ENCODE peak calls at places on chromosomes 6 and 20, in four cellular contexts. H is WTC11, C is SK-N-SH, S is H1. L is an unnamed sample.

GRCh38 chr6:39339557-39340555 is 17.4 kb upstream of the KCNK16 start:
- DNase-seq in H (no peak), C (no peak), S (no peak), L (no peak)

GRCh38 chr20:11585752-11586352 is 331.8 kb upstream of the BTBD3 start:
- DNase-seq in H (no peak), C (no peak), S (no peak), L (no peak)

GRCh38 chr6:36694616-36695015 is 3.0 kb upstream of the RAB44 start:
- DNase-seq in H (no peak), C (no peak), S (no peak), L (no peak)

GRCh38 chr20:4946585-4947378 is 54.5 kb downstream of the SLC23A2 start:
- DNase-seq in H (no peak), C (no peak), S (no peak), L (no peak)

GRCh38 chr6:170393807-170394399 is 87.3 kb downstream of the FAM120B start:
- DNase-seq in H (no peak), C (no peak), S (no peak), L (no peak)

GRCh38 chr20:63502671-63503172 is 3.8 kb upstream of the EEF1A2 start:
- DNase-seq in H (no peak), C (peak; percentile 92), S (no peak), L (no peak)

GRCh38 chr6:156190270-156190669 is 586.9 kb upstream of the ARID1B start:
- DNase-seq in H (no peak), C (no peak), S (no peak), L (no peak)

GRCh38 chr6:136148051-136148450 is 102.1 kb downstream of the MTFR2 start:
- DNase-seq in H (no peak), C (no peak), S (no peak), L (no peak)

GRCh38 chr20:1323256-1323655 is 5.7 kb downstream of the SDCBP2 start:
- DNase-seq in H (no peak), C (no peak), S (no peak), L (no peak)

GRCh38 chr6:150697515-150697914 is 97.8 kb downstream of the PLEKHG1 start:
- DNase-seq in H (no peak), C (no peak), S (no peak), L (no peak)

GRCh38 chr6:35664945-35665344 is 23.8 kb downstream of the FKBP5 start:
- DNase-seq in H (no peak), C (no peak), S (no peak), L (no peak)

GRCh38 chr6:116847234-116847633 is 18.4 kb upstream of the GPRC6A start:
- DNase-seq in H (no peak), C (peak; percentile 23), S (no peak), L (peak; percentile 17)

GRCh38 chr6:165571721-165572132 is 91.3 kb downstream of the PDE10A start:
- DNase-seq in H (no peak), C (no peak), S (no peak), L (no peak)

GRCh38 chr6:80938131-80938530 is 814.4 kb downstream of the TENT5A start:
- DNase-seq in H (no peak), C (no peak), S (no peak), L (no peak)

GRCh38 chr6:28758046-28758817 is 165.6 kb downstream of the TRIM27 start:
- DNase-seq in H (peak; percentile 83), C (no peak), S (peak; percentile 77), L (peak; percentile 70)

GRCh38 chr6:159416891-159417540 is 247.8 kb downstream of the FNDC1 start:
- DNase-seq in H (no peak), C (no peak), S (no peak), L (no peak)

GRCh38 chr6:149084026-149084425 is 233.5 kb upstream of the TAB2 start:
- DNase-seq in H (no peak), C (no peak), S (no peak), L (no peak)

GRCh38 chr20:41457173-41457857 is 90.7 kb upstream of the EMILIN3 start:
- DNase-seq in H (no peak), C (no peak), S (no peak), L (no peak)

GRCh38 chr20:13286600-13286999 is 65.5 kb downstream of the ISM1 start:
- DNase-seq in H (no peak), C (no peak), S (no peak), L (no peak)

GRCh38 chr6:18405477-18406293 is 18.5 kb downstream of the RNF144B start:
- DNase-seq in H (no peak), C (no peak), S (no peak), L (no peak)

GRCh38 chr6:40163924-40164323 is 229.7 kb upstream of the MOCS1 start:
- DNase-seq in H (no peak), C (no peak), S (no peak), L (no peak)

GRCh38 chr20:52493177-52493711 is 301.7 kb upstream of the ZFP64 start:
- DNase-seq in H (no peak), C (no peak), S (no peak), L (no peak)

GRCh38 chr6:33843696-33844121 is 39.9 kb upstream of the MLN start:
- DNase-seq in H (no peak), C (no peak), S (no peak), L (peak; percentile 41)

GRCh38 chr20:22520381-22520780 is 64.0 kb downstream of the FOXA2 start:
- DNase-seq in H (no peak), C (no peak), S (no peak), L (no peak)

GRCh38 chr6:80197474-80197873 is 91.0 kb downstream of the BCKDHB start:
- DNase-seq in H (no peak), C (no peak), S (no peak), L (no peak)

GRCh38 chr6:52304917-52305316 is 20.4 kb upstream of the MCM3 start:
- DNase-seq in H (no peak), C (no peak), S (no peak), L (no peak)

GRCh38 chr6:81023007-81023582 is 729.4 kb downstream of the TENT5A start:
- DNase-seq in H (no peak), C (no peak), S (no peak), L (no peak)

GRCh38 chr20:11852801-11853200 is 64.9 kb upstream of the BTBD3 start:
- DNase-seq in H (no peak), C (no peak), S (no peak), L (no peak)

GRCh38 chr20:23721962-23722361 is 28.8 kb downstream of the CST1 start:
- DNase-seq in H (no peak), C (no peak), S (no peak), L (no peak)

GRCh38 chr6:4344317-4344899 is 209.0 kb upstream of the ECI2 start:
- DNase-seq in H (no peak), C (no peak), S (no peak), L (no peak)

GRCh38 chr20:62350098-62350628 is 16.9 kb downstream of the LAMA5 start:
- DNase-seq in H (no peak), C (no peak), S (no peak), L (no peak)

GRCh38 chr6:3614918-3615317 is 136.6 kb downstream of the PXDC1 start:
- DNase-seq in H (no peak), C (no peak), S (no peak), L (no peak)

GRCh38 chr20:16530201-16530681 is 43.0 kb downstream of the KIF16B start:
- DNase-seq in H (no peak), C (no peak), S (no peak), L (no peak)

GRCh38 chr20:62765021-62765420 is 31.3 kb upstream of the MRGBP start:
- DNase-seq in H (no peak), C (no peak), S (no peak), L (no peak)

GRCh38 chr6:160221918-160222317 is 36.7 kb downstream of the SLC22A2 start:
- DNase-seq in H (no peak), C (no peak), S (no peak), L (no peak)

GRCh38 chr6:44388876-44389275 is 1.4 kb downstream of the CDC5L start:
- DNase-seq in H (no peak), C (no peak), S (no peak), L (no peak)

GRCh38 chr6:44386364-44386928 is 1.1 kb upstream of the CDC5L start:
- DNase-seq in H (no peak), C (peak; percentile 21), S (no peak), L (no peak)

GRCh38 chr6:44388135-44388487 is 605 bp downstream of the CDC5L start:
- DNase-seq in H (no peak), C (peak; percentile 36), S (no peak), L (no peak)

GRCh38 chr6:44387346-44388134 is at the start of gene CDC5L:
- DNase-seq in H (peak; percentile 88), C (peak; percentile 93), S (peak; percentile 85), L (peak; percentile 98)

GRCh38 chr6:44386929-44387345 is 569 bp upstream of the CDC5L start:
- DNase-seq in H (no peak), C (peak; percentile 59), S (no peak), L (peak; percentile 47)
- TF ChIP-seq TEAD4 in H (no peak), C (no peak), S (no peak), L (no peak)

GRCh38 chr6:105522626-105523322 is 119.9 kb upstream of the PREP start:
- DNase-seq in H (no peak), C (no peak), S (no peak), L (peak; percentile 19)

GRCh38 chr6:105526198-105526872 is 123.5 kb upstream of the PREP start:
- DNase-seq in H (no peak), C (no peak), S (no peak), L (no peak)
- TF ChIP-seq USF2 in H (no peak), C (no peak), S (no peak), L (no peak)

GRCh38 chr20:45347297-45347935 is 808 bp downstream of the SDC4 start:
- DNase-seq in H (no peak), C (peak; percentile 24), S (no peak), L (no peak)

GRCh38 chr20:45350217-45350616 is 2.0 kb upstream of the SDC4 start:
- DNase-seq in H (no peak), C (no peak), S (no peak), L (no peak)

GRCh38 chr20:45346851-45347250 is 1.4 kb downstream of the SDC4 start:
- DNase-seq in H (no peak), C (no peak), S (no peak), L (no peak)

GRCh38 chr20:45346291-45346718 is 1.9 kb downstream of the SDC4 start:
- DNase-seq in H (no peak), C (no peak), S (no peak), L (no peak)

DNA sequence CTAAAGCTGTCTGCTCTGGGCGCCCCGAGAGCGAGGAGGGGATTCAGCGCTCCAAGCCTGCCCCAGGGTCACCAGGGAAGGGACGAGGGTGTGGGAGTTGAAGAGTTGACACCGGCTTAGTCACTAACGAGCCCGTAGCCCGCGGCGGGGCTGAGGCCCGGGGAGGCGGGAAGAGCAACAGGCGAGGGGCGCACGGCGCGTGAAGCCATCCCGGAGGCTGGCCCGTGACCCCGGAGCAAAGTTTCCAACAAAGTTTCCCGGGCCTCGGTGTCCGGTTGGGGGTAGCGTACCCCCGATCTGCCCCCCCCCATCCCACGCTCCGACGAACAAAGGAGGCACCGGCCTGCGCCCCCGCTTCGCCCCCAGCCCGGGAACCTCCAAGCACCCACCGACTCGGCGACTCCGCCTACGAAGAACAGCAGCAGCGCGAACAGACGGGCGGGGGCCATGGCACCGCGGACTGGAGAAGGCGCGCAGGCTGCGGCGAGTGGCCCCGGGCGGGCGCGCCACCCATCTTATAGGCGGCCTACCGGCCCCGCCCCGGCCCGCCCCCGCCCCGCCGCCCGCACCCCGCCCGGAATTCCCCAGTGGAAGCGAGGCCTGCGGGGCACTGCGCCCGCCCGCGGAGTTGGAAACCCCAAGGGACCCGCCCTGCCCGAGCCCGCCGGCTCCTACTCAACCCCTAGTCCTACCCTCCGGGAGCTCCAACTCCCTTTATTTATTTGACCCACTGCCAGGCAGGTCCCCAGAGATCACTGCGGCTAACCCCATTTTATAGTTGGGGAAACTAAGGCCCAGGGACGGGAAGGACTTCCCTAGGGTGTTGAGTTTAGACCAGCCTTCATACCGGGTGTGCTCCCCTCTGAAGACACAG is at the start of gene SDC4:
- DNase-seq in H (peak; percentile 68), C (peak; percentile 85), S (no peak), L (peak; percentile 86)
- TF ChIP-seq TEAD4 in H (no peak), C (no peak), S (no peak), L (no peak)

GRCh38 chr6:97059473-97059872 is 134.9 kb downstream of the KLHL32 start:
- DNase-seq in H (no peak), C (peak; percentile 57), S (no peak), L (peak; percentile 33)
- TF ChIP-seq USF2 in H (no peak), C (no peak), S (no peak), L (no peak)

L was measured in K562.